ENCODE peak calls at places on chromosomes 2 and 18, in nine cellular contexts. R is Peyer's patch; V is kidney; E is left ventricle myocardium inferior; G is CD8-positive, alpha-beta memory T cell; D is astrocyte; B is caudate nucleus; J is CD4-positive, alpha-beta T cell; T is uterus. X is an unnamed sample.

GRCh38 chr2:170217778-170218251 is 39.9 kb downstream of the MYO3B start:
- DNase-seq in V (no peak), J (no peak), T (no peak), D (peak; percentile 23), E (no peak), G (no peak), R (no peak), B (no peak), X (no peak)

GRCh38 chr18:58227361-58227930 is 183.4 kb downstream of the NEDD4L start:
- DNase-seq in G (no peak), V (no peak), E (no peak), D (no peak), R (no peak), J (no peak), T (no peak), B (no peak), X (no peak)

GRCh38 chr2:204825054-204825453 is 279.8 kb downstream of the PARD3B start:
- DNase-seq in T (no peak), J (no peak), G (no peak), D (no peak), R (no peak), V (no peak), B (no peak), E (no peak), X (no peak)

GRCh38 chr2:154556607-154557006 is 141.9 kb upstream of the KCNJ3 start:
- DNase-seq in T (no peak), B (no peak), R (no peak), G (no peak), E (no peak), D (no peak), V (no peak), J (no peak), X (no peak)

GRCh38 chr2:219058541-219059374 is 2.0 kb downstream of the IHH start:
- DNase-seq in E (peak; percentile 50), G (no peak), T (no peak), D (no peak), V (peak; percentile 85), R (peak; percentile 81), J (no peak), B (no peak), X (no peak)

GRCh38 chr2:71715951-71716696 is 262.8 kb downstream of the DYSF start:
- DNase-seq in T (no peak), B (no peak), J (no peak), V (no peak), E (no peak), D (no peak), G (no peak), R (no peak), X (no peak)

GRCh38 chr2:19312949-19313348 is 45.5 kb downstream of the OSR1 start:
- DNase-seq in G (no peak), J (no peak), T (no peak), B (no peak), V (no peak), D (peak; percentile 21), R (no peak), E (no peak), X (no peak)

GRCh38 chr2:185628985-185629384 is 109.6 kb upstream of the FSIP2 start:
- DNase-seq in B (no peak), J (no peak), R (peak; percentile 46), G (no peak), E (no peak), V (no peak), T (no peak), D (no peak), X (no peak)

GRCh38 chr2:205684871-205685313 is 2.6 kb downstream of the NRP2 start:
- DNase-seq in D (peak; percentile 48), R (no peak), E (no peak), J (no peak), T (peak; percentile 52), B (no peak), G (no peak), V (peak; percentile 79), X (no peak)

GRCh38 chr2:109607766-109608165 is 6.0 kb downstream of the SEPTIN10 start:
- DNase-seq in B (no peak), D (peak; percentile 53), T (no peak), E (no peak), G (no peak), J (no peak), V (no peak), R (no peak), X (no peak)

GRCh38 chr2:25174192-25174861 is 5.9 kb upstream of the POMC start:
- DNase-seq in E (no peak), T (no peak), V (no peak), J (no peak), D (no peak), G (no peak), R (no peak), B (no peak), X (no peak)

GRCh38 chr18:27996792-27997191 is 180.1 kb downstream of the CDH2 start:
- DNase-seq in V (no peak), R (no peak), T (no peak), J (no peak), E (no peak), G (no peak), D (peak; percentile 62), B (no peak), X (no peak)

GRCh38 chr2:109174214-109174613 is 45.2 kb downstream of the SH3RF3 start:
- DNase-seq in G (no peak), T (no peak), R (no peak), E (no peak), J (peak; percentile 18), V (peak; percentile 67), D (no peak), B (no peak), X (no peak)

GRCh38 chr2:72415256-72415655 is 267.6 kb upstream of the CYP26B1 start:
- DNase-seq in T (no peak), D (peak; percentile 70), B (no peak), R (no peak), J (no peak), V (no peak), E (no peak), G (no peak), X (no peak)

GRCh38 chr2:68715353-68716041 is 19.1 kb upstream of the ARHGAP25 start:
- DNase-seq in B (no peak), E (no peak), G (peak; percentile 52), D (peak; percentile 6), T (peak; percentile 33), V (peak; percentile 73), J (no peak), R (peak; percentile 85), X (peak; percentile 83)

GRCh38 chr2:72173640-72174321 is 26.1 kb upstream of the CYP26B1 start:
- DNase-seq in E (no peak), R (no peak), D (peak; percentile 37), G (no peak), J (no peak), T (no peak), V (no peak), B (no peak), X (no peak)

GRCh38 chr2:234202601-234203000 is 152.1 kb downstream of the SPP2 start:
- DNase-seq in J (no peak), R (no peak), E (no peak), G (no peak), D (no peak), B (no peak), V (no peak), T (no peak), X (no peak)
- H3K27ac ChIP-seq in J (no peak overlapping the region), R (no peak overlapping the region), E (no peak overlapping the region), G (no peak overlapping the region), D (peak overlapping the region; percentile 92), B (no peak overlapping the region), V (no peak overlapping the region), T (no peak overlapping the region), X (no peak overlapping the region)

DNA sequence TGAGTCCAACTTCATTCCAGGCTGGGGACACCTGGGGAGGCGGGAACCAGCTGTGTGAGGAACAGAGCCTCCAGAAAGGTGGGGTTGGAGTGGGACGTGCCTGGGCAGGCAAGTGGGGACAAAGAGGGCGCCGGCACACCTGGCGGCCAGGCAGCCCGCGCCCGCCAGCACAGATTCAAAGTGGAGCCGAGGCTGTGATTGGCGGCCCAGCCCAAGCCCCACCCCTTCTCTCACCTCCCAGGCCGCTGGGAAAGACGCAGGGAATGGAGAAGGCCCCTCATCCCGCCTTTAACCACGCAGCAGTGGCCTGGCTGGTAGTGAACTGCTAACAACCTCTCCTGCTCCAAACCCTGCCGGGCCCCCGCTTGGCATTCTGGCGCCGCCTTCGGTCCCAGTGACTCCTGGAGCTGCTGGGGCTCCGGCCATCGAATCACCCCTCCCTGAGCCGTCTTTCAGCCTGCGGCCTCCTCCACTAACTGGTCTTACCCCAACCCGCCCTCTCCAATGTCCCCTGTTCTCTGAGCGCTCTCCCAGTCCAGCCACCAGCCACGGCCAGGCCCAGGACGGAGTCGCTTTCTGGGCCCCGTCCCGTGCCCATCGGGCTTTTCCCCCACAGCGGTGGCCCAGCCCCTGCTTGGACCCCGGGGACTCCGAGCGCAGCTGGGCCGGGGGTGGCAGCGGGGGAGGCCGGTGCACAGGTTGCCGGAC is 27.9 kb upstream of the PTMA start:
- DNase-seq in D (no peak), G (no peak), J (no peak), B (no peak), R (peak; percentile 71), T (no peak), V (no peak), E (no peak), X (peak; percentile 79)
- H3K27ac ChIP-seq in D (peak overlapping the region; percentile 65), G (no peak overlapping the region), J (no peak overlapping the region), B (peak overlapping the region; percentile 96), R (peak overlapping the region; percentile 84), T (peak overlapping the region; percentile 89), V (peak overlapping the region; percentile 92), E (peak overlapping the region; percentile 92), X (peak overlapping the region; percentile 84)

GRCh38 chr2:8243748-8244147 is 438.1 kb upstream of the ID2 start:
- DNase-seq in D (no peak), J (no peak), V (no peak), R (no peak), E (no peak), G (no peak), B (no peak), T (no peak), X (no peak)

GRCh38 chr2:8241317-8241716 is 440.5 kb upstream of the ID2 start:
- DNase-seq in E (no peak), G (no peak), V (no peak), J (no peak), D (no peak), B (no peak), R (no peak), T (no peak), X (no peak)

GRCh38 chr2:8239402-8240127 is 442.3 kb upstream of the ID2 start:
- DNase-seq in T (no peak), V (no peak), E (no peak), J (no peak), R (no peak), D (peak; percentile 18), G (no peak), B (no peak), X (no peak)

GRCh38 chr2:8244634-8245033 is 437.2 kb upstream of the ID2 start:
- DNase-seq in D (no peak), V (no peak), J (no peak), R (no peak), T (no peak), G (no peak), E (no peak), B (no peak), X (no peak)

GRCh38 chr2:8242734-8243133 is 439.1 kb upstream of the ID2 start:
- DNase-seq in V (no peak), E (no peak), R (no peak), D (peak; percentile 18), G (no peak), B (no peak), T (no peak), J (no peak), X (no peak)
- H3K27ac ChIP-seq in V (no peak overlapping the region), E (no peak overlapping the region), R (no peak overlapping the region), D (no peak overlapping the region), G (no peak overlapping the region), B (no peak overlapping the region), T (no peak overlapping the region), J (no peak overlapping the region), X (no peak overlapping the region)

GRCh38 chr18:59650266-59650820 is 46.9 kb downstream of the CCBE1 start:
- DNase-seq in B (no peak), T (no peak), G (no peak), R (no peak), J (no peak), E (no peak), D (peak; percentile 54), V (no peak), X (no peak)
- H3K27ac ChIP-seq in B (no peak overlapping the region), T (no peak overlapping the region), G (no peak overlapping the region), R (no peak overlapping the region), J (no peak overlapping the region), E (no peak overlapping the region), D (no peak overlapping the region), V (no peak overlapping the region), X (no peak overlapping the region)

X was measured in spleen.